ENCODE peak calls at places on chromosomes 3 and 15, in five cellular contexts. M is MM.1S, H is K562, C is H1, T is fibroblast of lung. Y is an unnamed sample.

GRCh38 chr3:111749171-111750170 is 109.6 kb upstream of the PHLDB2 start:
- DNase-seq in M (no peak), H (no peak), C (no peak), T (no peak), Y (no peak)

GRCh38 chr3:45558431-45558830 is 36.1 kb upstream of the LIMD1 start:
- DNase-seq in M (no peak), H (no peak), C (no peak), T (no peak), Y (no peak)

GRCh38 chr3:15241341-15241740 is 35.3 kb downstream of the CAPN7 start:
- DNase-seq in M (peak; percentile 34), H (peak; percentile 66), C (no peak), T (no peak), Y (no peak)

GRCh38 chr3:126988451-126989021 is 5.6 kb downstream of the PLXNA1 start:
- DNase-seq in M (no peak), H (no peak), C (no peak), T (no peak), Y (no peak)

GRCh38 chr3:22377421-22377820 is 626.4 kb upstream of the ZNF385D start:
- DNase-seq in M (no peak), H (no peak), C (no peak), T (peak; percentile 38), Y (no peak)

GRCh38 chr3:148950806-148951205 is 40.5 kb upstream of the GYG1 start:
- DNase-seq in M (peak; percentile 25), H (no peak), C (no peak), T (peak; percentile 37), Y (no peak)

GRCh38 chr15:25901841-25902610 is 38.9 kb upstream of the ATP10A start:
- DNase-seq in M (no peak), H (no peak), C (no peak), T (no peak), Y (no peak)

GRCh38 chr3:48240000-48240710 is 749 bp upstream of the ZNF589 start:
- DNase-seq in M (no peak), H (no peak), C (peak; percentile 71), T (no peak), Y (no peak)

GRCh38 chr3:38548154-38548931 is 52.2 kb downstream of the EXOG start:
- DNase-seq in M (peak; percentile 81), H (no peak), C (no peak), T (no peak), Y (no peak)

GRCh38 chr15:45454825-45455224 is 67.7 kb downstream of the SLC30A4 start:
- DNase-seq in M (peak; percentile 92), H (no peak), C (no peak), T (peak; percentile 96), Y (peak; percentile 51)

GRCh38 chr3:13581485-13582365 is 32.8 kb downstream of the FBLN2 start:
- DNase-seq in M (no peak), H (no peak), C (no peak), T (peak; percentile 40), Y (no peak)

GRCh38 chr3:81696090-81696489 is 65.4 kb downstream of the GBE1 start:
- DNase-seq in M (no peak), H (no peak), C (no peak), T (no peak), Y (no peak)

GRCh38 chr3:123713211-123713610 is 128.4 kb upstream of the HACD2 start:
- DNase-seq in M (no peak), H (no peak), C (no peak), T (no peak), Y (no peak)

GRCh38 chr3:41026394-41027177 is 172.7 kb upstream of the CTNNB1 start:
- DNase-seq in M (no peak), H (peak; percentile 76), C (no peak), T (peak; percentile 57), Y (peak; percentile 74)

GRCh38 chr3:177894021-177894690 is 642.1 kb upstream of the KCNMB2 start:
- DNase-seq in M (no peak), H (no peak), C (no peak), T (peak; percentile 13), Y (no peak)

GRCh38 chr15:57969355-57969754 is 96.2 kb downstream of the ALDH1A2 start:
- DNase-seq in M (no peak), H (no peak), C (no peak), T (peak; percentile 47), Y (no peak)

GRCh38 chr15:63436872-63437375 is 55.3 kb upstream of the CA12 start:
- DNase-seq in M (peak; percentile 76), H (peak; percentile 82), C (no peak), T (peak; percentile 76), Y (peak; percentile 92)

GRCh38 chr15:90881978-90882721 is 2.2 kb upstream of the FES start:
- DNase-seq in M (no peak), H (no peak), C (no peak), T (no peak), Y (no peak)

GRCh38 chr15:63133786-63134185 is 12.1 kb downstream of the LACTB start:
- DNase-seq in M (no peak), H (no peak), C (no peak), T (peak; percentile 79), Y (no peak)

GRCh38 chr3:191566469-191566868 is 105.5 kb downstream of the PYDC2 start:
- DNase-seq in M (no peak), H (no peak), C (no peak), T (no peak), Y (no peak)

GRCh38 chr3:38549486-38549885 is 53.3 kb downstream of the EXOG start:
- DNase-seq in M (no peak), H (no peak), C (no peak), T (no peak), Y (no peak)

GRCh38 chr15:57680021-57680420 is 26.5 kb upstream of the POLR2M start:
- DNase-seq in M (no peak), H (no peak), C (no peak), T (peak; percentile 54), Y (peak; percentile 18)

GRCh38 chr3:66038726-66039589 is at the start of gene MAGI1:
- DNase-seq in M (peak; percentile 92), H (peak; percentile 85), C (peak; percentile 91), T (peak; percentile 96), Y (peak; percentile 97)

GRCh38 chr15:67824157-67824899 is 981 bp upstream of the SKOR1 start:
- DNase-seq in M (no peak), H (no peak), C (peak; percentile 56), T (no peak), Y (no peak)
- TF ChIP-seq EZH2 in M (no peak), H (no peak), C (peak; percentile 85), T (peak; percentile 90), Y (peak; percentile 28)

DNA sequence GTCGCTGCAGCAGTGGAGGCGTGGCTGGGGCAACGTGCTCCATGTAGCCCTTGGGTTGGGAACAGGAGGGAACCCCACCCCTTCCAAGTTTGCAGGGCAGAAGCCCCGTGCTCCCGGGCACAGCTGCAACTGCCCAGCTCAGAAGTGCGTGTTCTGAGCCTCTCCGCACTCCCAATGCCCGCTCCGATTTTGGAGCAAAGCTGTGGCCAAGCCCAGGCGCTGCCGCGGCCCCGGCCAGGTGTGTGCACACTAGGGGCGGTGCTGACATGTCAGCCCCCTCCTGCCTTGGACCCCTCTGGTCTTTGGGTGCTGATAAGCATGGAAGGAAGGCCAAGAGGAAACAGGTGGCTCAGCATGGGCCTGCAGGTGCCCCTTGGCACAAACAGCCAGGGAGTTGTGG is 87.6 kb upstream of the TTBK2 start:
- DNase-seq in M (no peak), H (no peak), C (no peak), T (no peak), Y (no peak)
- H3K9me3 ChIP-seq in M (no peaks in the 10 kb centered on the region), H (no peaks in the 10 kb centered on the region), C (peaks cover 3% of the 10 kb centered on the region), T (no peaks in the 10 kb centered on the region), Y (no peaks in the 10 kb centered on the region)

DNA sequence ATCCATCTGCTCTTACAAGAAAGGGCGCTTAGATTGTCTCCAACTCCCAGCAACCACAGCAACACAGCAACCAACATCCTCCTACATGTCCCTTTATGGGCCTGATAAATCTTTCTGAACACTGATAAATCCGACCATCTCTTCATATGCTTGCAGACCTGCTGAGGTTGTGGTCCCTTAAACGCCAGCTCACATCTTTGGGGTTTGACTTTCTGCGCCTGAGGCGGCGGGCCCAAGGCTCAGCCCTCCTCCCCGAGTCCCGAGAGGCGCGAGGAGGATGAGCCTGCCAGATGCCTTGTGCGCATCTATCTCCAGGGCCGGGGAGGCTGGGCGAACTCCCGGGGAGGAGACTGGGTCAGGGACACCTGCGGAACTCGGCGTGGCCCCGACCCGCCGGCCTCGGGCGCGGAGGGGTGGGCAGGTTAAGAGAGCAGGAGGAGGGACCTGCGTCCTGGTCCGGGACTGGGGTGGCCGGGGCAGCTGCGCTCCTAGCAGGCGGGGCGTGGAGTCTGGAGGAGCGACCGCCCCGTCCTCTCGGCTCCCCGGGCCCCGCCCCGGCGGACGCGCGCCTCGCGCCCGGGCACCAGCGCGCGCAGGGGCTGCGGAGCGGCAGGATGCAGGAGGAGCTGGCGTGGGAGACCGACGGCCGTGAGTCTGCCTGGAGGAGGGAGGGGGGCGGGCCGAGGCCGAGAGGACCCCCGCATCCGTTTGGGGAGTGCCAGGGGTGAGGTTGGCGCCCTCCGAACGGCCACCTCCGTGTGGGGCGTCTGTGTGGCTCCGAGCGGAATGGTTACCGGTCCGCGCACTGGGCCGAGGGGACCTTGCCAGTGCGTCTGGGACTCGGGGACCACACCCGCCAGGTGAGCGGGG is at the start of gene ANKDD1A:
- DNase-seq in M (peak; percentile 90), H (peak; percentile 75), C (peak; percentile 90), T (peak; percentile 28), Y (peak; percentile 81)
- TF ChIP-seq EZH2 in M (no peak), H (no peak), C (no peak), T (no peak), Y (no peak)

GRCh38 chr3:93936549-93936948 is 37.1 kb downstream of the PROS1 start:
- DNase-seq in M (no peak), H (no peak), C (no peak), T (no peak), Y (no peak)
- H3K9me3 ChIP-seq in M (no peaks in the 10 kb centered on the region), H (no peaks in the 10 kb centered on the region), C (peaks cover 23% of the 10 kb centered on the region), T (no peaks in the 10 kb centered on the region), Y (no peaks in the 10 kb centered on the region)

GRCh38 chr15:80107774-80108173 is 45.0 kb upstream of the FAH start:
- DNase-seq in M (no peak), H (no peak), C (no peak), T (no peak), Y (no peak)
- TF ChIP-seq EZH2 in M (no peak), H (no peak), C (no peak), T (no peak), Y (no peak)

GRCh38 chr3:5666455-5666854 is 478.9 kb downstream of the EDEM1 start:
- DNase-seq in M (no peak), H (no peak), C (no peak), T (no peak), Y (no peak)

DNA sequence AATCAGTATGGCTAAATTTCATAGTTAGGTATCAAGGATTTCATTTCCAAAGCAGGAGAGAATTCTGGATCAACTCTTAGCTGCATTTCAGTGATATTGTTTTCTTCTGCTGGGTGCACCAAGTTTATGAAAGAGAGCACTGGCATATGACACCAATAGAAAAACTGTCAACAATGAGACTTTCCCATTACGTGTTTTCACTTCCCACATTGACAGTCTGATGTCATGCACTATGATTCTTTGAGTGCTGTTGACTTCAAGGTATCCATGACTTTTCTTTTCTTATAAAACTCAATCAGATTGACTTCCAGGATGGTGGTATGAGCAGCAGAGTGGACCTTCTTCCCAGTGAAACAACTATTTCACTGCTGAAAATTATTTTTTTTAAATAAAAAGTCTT is 476.1 kb downstream of the EDEM1 start:
- DNase-seq in M (no peak), H (no peak), C (no peak), T (no peak), Y (no peak)
- H3K9me3 ChIP-seq in M (no peaks in the 10 kb centered on the region), H (no peaks in the 10 kb centered on the region), C (peaks cover 16% of the 10 kb centered on the region), T (no peaks in the 10 kb centered on the region), Y (no peaks in the 10 kb centered on the region)

Y was measured in hepatocyte.